ENCODE peak calls at places on chromosomes 2 and 18, in four cellular contexts. J is neural progenitor cell, L is upper lobe of right lung, I is aorta. P is an unnamed sample. For H3K27me3 and H3K36me3, the result is how much of the 10 kb centered on the place peaks cover.

GRCh38 chr2:191032588-191033429 is 18.8 kb upstream of the STAT1 start:
- DNase-seq in J (no peak), L (no peak), I (no peak), P (no peak)

GRCh38 chr2:189304360-189304759 is 124.8 kb upstream of the COL5A2 start:
- DNase-seq in J (no peak), L (no peak), I (no peak), P (no peak)

GRCh38 chr18:2900742-2901404 is 54.1 kb downstream of the EMILIN2 start:
- DNase-seq in J (no peak), L (no peak), I (no peak), P (no peak)

GRCh38 chr2:163884416-163884815 is 148.6 kb upstream of the FIGN start:
- DNase-seq in J (no peak), L (no peak), I (no peak), P (no peak)

GRCh38 chr18:37636831-37637230 is 71.2 kb upstream of the CELF4 start:
- DNase-seq in J (no peak), L (no peak), I (no peak), P (no peak)

GRCh38 chr2:172281648-172282576 is 145.5 kb upstream of the ITGA6 start:
- DNase-seq in J (no peak), L (no peak), I (no peak), P (no peak)

GRCh38 chr2:174340400-174341300 is 5.9 kb downstream of the SP9 start:
- DNase-seq in J (peak), L (no peak), I (peak), P (peak)

GRCh38 chr2:203873461-203873860 is 5.9 kb downstream of the CTLA4 start:
- DNase-seq in J (no peak), L (no peak), I (no peak), P (no peak)

GRCh38 chr18:13447621-13448020 is 229.1 kb downstream of the LDLRAD4 start:
- DNase-seq in J (peak), L (no peak), I (peak), P (no peak)

GRCh38 chr2:51597086-51597485 is 565.2 kb upstream of the NRXN1 start:
- DNase-seq in J (no peak), L (no peak), I (no peak), P (peak)

GRCh38 chr18:33181016-33181415 is 259.5 kb downstream of the CCDC178 start:
- DNase-seq in J (no peak), L (no peak), I (no peak), P (no peak)

GRCh38 chr2:238239552-238239871 is 326 bp downstream of the HES6 start:
- DNase-seq in J (peak), L (peak), I (peak), P (no peak)

GRCh38 chr2:8459474-8459873 is 222.4 kb upstream of the ID2 start:
- DNase-seq in J (no peak), L (no peak), I (no peak), P (no peak)

GRCh38 chr2:144560254-144560653 is 40.3 kb upstream of the ZEB2 start:
- DNase-seq in J (no peak), L (no peak), I (no peak), P (no peak)

GRCh38 chr2:159459279-159459678 is 157.1 kb downstream of the BAZ2B start:
- DNase-seq in J (no peak), L (no peak), I (no peak), P (no peak)

GRCh38 chr2:54859997-54860701 is 136.7 kb downstream of the EML6 start:
- DNase-seq in J (no peak), L (no peak), I (no peak), P (no peak)

DNA sequence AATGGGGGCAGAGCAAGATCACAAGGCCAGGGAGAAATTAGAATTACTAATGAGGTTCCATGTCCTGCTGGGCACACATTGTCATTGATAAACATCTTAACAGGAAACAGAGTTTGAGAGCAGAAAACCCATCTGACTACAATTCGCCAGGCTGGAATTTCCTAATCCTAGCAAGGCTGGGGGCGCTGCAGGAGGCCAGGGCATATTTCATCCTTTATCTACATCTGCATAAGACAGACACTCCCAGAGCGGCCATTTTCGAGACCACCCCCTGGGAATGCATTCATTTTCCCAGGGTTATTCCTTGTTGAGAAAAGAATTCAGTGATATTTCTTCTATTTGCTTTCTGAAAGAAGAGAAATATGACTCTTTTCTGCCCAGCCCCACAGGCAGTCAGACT is 152.7 kb downstream of the SUCLG1 start:
- DNase-seq in J (no peak), L (no peak), I (no peak), P (no peak)
- H3K4me3 ChIP-seq in J (no peak), L (no peak), I (no peak), P (no peak)

GRCh38 chr2:72883356-72883962 is 3.7 kb upstream of the SPR start:
- DNase-seq in J (peak), L (no peak), I (peak), P (peak)
- H3K27me3 ChIP-seq in J (half or more), L (under half), I (under half), P (under half)

GRCh38 chr18:9951022-9951859 is 37.4 kb downstream of the VAPA start:
- DNase-seq in J (peak), L (no peak), I (no peak), P (peak)
- H3K36me3 ChIP-seq in J (under half), L (half or more), I (under half), P (under half)

GRCh38 chr2:9993490-9994165 is 42.1 kb downstream of the GRHL1 start:
- DNase-seq in J (no peak), L (no peak), I (no peak), P (no peak)
- H3K4me3 ChIP-seq in J (no peak), L (no peak), I (no peak), P (no peak)

DNA sequence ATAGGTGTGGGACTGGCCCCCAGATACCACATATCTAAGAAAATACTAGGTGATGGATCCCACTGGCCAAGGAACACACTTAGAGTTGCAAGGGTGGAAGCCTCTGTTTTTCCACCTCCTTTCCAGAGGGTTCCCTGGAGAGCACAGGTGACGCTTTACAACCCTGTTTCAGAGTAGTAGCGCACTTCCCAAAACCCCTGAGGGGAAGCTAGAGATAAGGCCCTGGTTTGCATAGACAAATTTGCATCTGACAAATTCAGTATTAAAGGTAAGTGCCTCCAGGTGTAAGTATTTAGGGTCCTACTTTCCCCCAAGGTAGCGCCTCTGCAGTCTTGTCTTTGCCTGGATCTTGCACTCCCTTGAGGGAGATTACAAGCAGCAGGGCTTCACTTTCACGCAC is 474 bp upstream of the CERKL start:
- DNase-seq in J (no peak), L (no peak), I (no peak), P (peak)
- H3K27me3 ChIP-seq in J (half or more), L (under half), I (under half), P (half or more)

DNA sequence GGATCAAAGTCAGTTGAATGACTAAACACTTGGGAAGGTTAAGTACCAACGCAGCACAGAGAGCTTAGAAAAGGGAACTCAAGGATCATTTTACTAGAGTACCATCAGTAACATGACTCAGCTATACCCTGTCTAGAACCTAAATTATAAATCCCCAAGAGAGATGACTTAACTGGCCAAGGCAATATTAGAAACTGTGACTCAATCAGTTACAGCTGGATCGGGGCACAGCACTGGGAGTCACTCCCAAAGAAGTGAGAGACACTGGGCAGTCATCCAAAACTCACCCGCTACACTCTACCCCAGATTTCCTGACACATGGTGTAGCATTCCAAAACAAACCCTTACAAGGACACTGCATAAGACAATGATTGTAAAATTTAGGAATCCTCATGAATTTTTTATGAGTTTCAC is 17.7 kb downstream of the IWS1 start:
- DNase-seq in J (no peak), L (no peak), I (peak), P (no peak)
- H3K36me3 ChIP-seq in J (under half), L (under half), I (under half), P (under half)

GRCh38 chr2:219003979-219004378 is 10.8 kb upstream of the CRYBA2 start:
- DNase-seq in J (no peak), L (no peak), I (no peak), P (no peak)

GRCh38 chr2:219001577-219002394 is 8.6 kb upstream of the CRYBA2 start:
- DNase-seq in J (peak), L (peak), I (no peak), P (peak)

GRCh38 chr2:219001100-219001576 is 7.9 kb upstream of the CRYBA2 start:
- DNase-seq in J (no peak), L (no peak), I (no peak), P (no peak)

GRCh38 chr2:219002395-219003266 is 9.4 kb upstream of the CRYBA2 start:
- DNase-seq in J (peak), L (peak), I (no peak), P (peak)

DNA sequence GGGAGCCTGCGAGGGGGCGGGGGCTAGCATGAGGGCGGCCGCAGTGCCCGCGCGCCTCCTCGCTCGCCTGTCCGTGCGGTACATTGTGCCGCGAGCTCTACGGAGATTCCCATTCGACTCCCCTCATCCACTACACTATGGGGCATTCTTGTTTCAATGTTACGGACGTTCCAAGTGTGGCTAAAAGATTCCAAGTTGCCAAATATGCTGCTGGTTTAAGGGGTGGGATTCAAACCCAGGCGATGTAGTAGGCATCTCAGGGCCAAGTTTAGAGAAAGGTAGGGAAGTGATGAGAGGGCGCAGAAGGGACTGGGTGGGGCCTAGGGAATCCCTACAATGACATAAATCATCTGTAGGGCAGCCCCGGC is 10.0 kb upstream of the CRYBA2 start:
- DNase-seq in J (no peak), L (no peak), I (no peak), P (peak)
- H3K4me3 ChIP-seq in J (peak), L (peak), I (no peak), P (no peak)

GRCh38 chr18:11081009-11081532 is 68.3 kb downstream of the PIEZO2 start:
- DNase-seq in J (no peak), L (no peak), I (no peak), P (no peak)
- H3K27me3 ChIP-seq in J (under half), L (under half), I (under half), P (under half)

DNA sequence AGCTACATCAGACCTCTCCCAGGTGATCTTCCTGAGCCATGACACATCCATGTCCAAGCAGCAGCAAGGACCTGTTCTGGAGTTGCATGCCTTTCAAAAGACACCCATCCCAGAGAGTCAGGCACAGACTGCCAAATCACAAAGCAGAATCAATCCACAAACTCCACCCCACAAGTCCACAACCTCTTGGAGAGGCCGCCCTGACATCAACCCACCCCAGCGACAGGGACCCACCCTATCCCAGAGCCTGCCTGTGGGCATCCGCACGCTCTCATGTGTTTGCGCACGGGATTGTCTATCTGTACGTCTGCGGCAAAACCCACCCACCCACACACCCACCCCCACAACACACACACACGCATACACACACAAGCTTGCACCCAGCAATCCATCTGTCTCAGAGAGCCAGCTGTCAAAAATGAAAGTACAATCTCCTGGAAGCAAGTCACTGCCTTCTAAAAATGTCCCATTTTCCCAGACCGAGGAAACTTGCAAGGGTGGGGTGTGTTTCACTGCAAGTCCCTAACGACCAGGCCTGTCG is 11.9 kb downstream of the SMAD7 start:
- DNase-seq in J (no peak), L (peak), I (no peak), P (no peak)
- H3K36me3 ChIP-seq in J (under half), L (under half), I (under half), P (under half)

DNA sequence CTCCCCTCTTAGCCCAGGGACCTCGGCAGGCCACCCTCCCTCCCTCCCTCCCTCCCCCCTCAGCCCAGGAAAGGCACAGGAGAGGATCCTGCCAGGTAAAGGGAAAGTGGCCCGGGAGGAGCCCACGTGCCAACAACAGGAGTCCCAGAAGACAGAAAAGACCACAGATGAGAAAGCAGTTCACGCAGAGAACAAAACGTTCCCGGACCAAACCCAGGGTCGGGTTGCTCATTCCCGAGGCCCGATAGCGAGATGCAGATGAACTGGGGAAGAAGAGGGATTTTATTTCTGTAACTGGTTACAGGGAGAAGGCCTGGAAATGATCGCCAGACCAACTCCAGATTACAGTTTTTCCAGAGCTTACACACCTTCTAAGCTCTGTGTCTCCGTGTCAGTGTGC is 942 bp upstream of the NEU4 start:
- DNase-seq in J (no peak), L (peak), I (no peak), P (peak)
- H3K4me3 ChIP-seq in J (no peak), L (no peak), I (no peak), P (no peak)

P was measured in H7.